ENCODE peak calls at places on chromosome 1, in six cellular contexts. V, G, I, A, U and H are unnamed samples.
A peak's percentile ranks its signal among the peaks of the same experiment; 100 is the strongest.

GRCh38 chr1:22814176-22815042 is 103.8 kb downstream of the EPHB2 start:
- DNase-seq in V (no peak), G (no peak), I (no peak), A (no peak), U (no peak), H (no peak)

GRCh38 chr1:18304151-18304869 is 176.4 kb upstream of the KLHDC7A start:
- DNase-seq in V (no peak), G (no peak), I (no peak), A (no peak), U (no peak), H (no peak)

GRCh38 chr1:19344372-19344810 is 32.3 kb downstream of the SLC66A1 start:
- DNase-seq in V (peak; percentile 37), G (peak; percentile 65), I (peak; percentile 5), A (peak; percentile 28), U (no peak), H (peak; percentile 80)

GRCh38 chr1:2179283-2180013 is 15.1 kb downstream of the FAAP20 start:
- DNase-seq in V (no peak), G (no peak), I (no peak), A (no peak), U (no peak), H (no peak)

GRCh38 chr1:178576841-178577240 is 63.9 kb downstream of the TEX35 start:
- DNase-seq in V (no peak), G (no peak), I (no peak), A (no peak), U (no peak), H (no peak)

GRCh38 chr1:200838676-200839445 is 33.9 kb upstream of the GPR25 start:
- DNase-seq in V (no peak), G (no peak), I (no peak), A (no peak), U (no peak), H (no peak)

GRCh38 chr1:39896909-39897685 is 4.6 kb downstream of the MYCL start:
- DNase-seq in V (no peak), G (no peak), I (no peak), A (no peak), U (no peak), H (no peak)

GRCh38 chr1:223742861-223743517 is 30.6 kb downstream of the CAPN2 start:
- DNase-seq in V (no peak), G (no peak), I (no peak), A (no peak), U (no peak), H (peak; percentile 14)

GRCh38 chr1:101207891-101208290 is 28.9 kb upstream of the S1PR1 start:
- DNase-seq in V (no peak), G (no peak), I (no peak), A (no peak), U (no peak), H (no peak)